ENCODE peak calls at places on chromosomes 16 and 17, in five cellular contexts. I is activated gamma-delta T cell treated with Interleukin-2 at 50 U/mL for 16 hours, P is GM03348, J is ecto neural progenitor cell, O is MCF 10A. H is an unnamed sample.

GRCh38 chr17:27946521-27946920 is 53.4 kb upstream of the LYRM9 start:
- DNase-seq in I (no peak), P (no peak), O (no peak), J (no peak), H (no peak)

GRCh38 chr17:43003542-43004172 is 2.9 kb upstream of the IFI35 start:
- DNase-seq in I (no peak), J (no peak), P (peak; percentile 44), O (peak; percentile 82), H (peak; percentile 57)

GRCh38 chr16:81035975-81036750 is 521 bp downstream of the ATMIN start:
- DNase-seq in I (peak; percentile 33), O (peak; percentile 20), P (peak; percentile 67), J (peak; percentile 65), H (peak; percentile 83)

GRCh38 chr17:36148559-36149295 is 27.7 kb downstream of the TBC1D3B start:
- DNase-seq in O (peak; percentile 72), J (peak; percentile 89), P (peak; percentile 86), I (peak; percentile 64), H (peak; percentile 80)

GRCh38 chr16:86088287-86088686 is 189.3 kb downstream of the IRF8 start:
- DNase-seq in I (no peak), P (no peak), O (no peak), J (no peak), H (no peak)

GRCh38 chr17:41065829-41066624 is at the start of gene KRTAP2-4:
- DNase-seq in I (no peak), J (no peak), O (peak; percentile 41), P (peak; percentile 73), H (no peak)

GRCh38 chr17:17749025-17749772 is 67.9 kb downstream of the RAI1 start:
- DNase-seq in I (no peak), J (no peak), O (no peak), P (no peak), H (peak; percentile 81)

GRCh38 chr16:21084631-21085235 is 65.9 kb downstream of the DNAH3 start:
- DNase-seq in P (no peak), J (no peak), O (no peak), I (no peak), H (no peak)

GRCh38 chr16:22688930-22689329 is 125.0 kb upstream of the HS3ST2 start:
- DNase-seq in J (no peak), P (no peak), O (no peak), I (no peak), H (no peak)

GRCh38 chr16:84650062-84650991 is 2.0 kb downstream of the KLHL36 start:
- DNase-seq in J (no peak), P (peak; percentile 69), O (no peak), I (no peak), H (no peak)

GRCh38 chr16:3065742-3066439 is 451 bp downstream of the IL32 start:
- DNase-seq in I (peak; percentile 31), J (no peak), O (no peak), P (no peak), H (peak; percentile 58)

GRCh38 chr16:35339337-35339736 is 1879.9 kb downstream of the TP53TG3F start:
- DNase-seq in I (no peak), P (no peak), O (no peak), J (no peak), H (no peak)

GRCh38 chr17:82890339-82890730 is 50.5 kb upstream of the ZNF750 start:
- DNase-seq in O (no peak), I (no peak), P (no peak), J (no peak), H (no peak)

GRCh38 chr17:72588961-72589360 is 468.1 kb downstream of the SOX9 start:
- DNase-seq in O (peak; percentile 92), P (no peak), I (no peak), J (no peak), H (no peak)

GRCh38 chr17:78643326-78643725 is 66.1 kb upstream of the DNAH17 start:
- DNase-seq in O (no peak), I (no peak), P (no peak), J (no peak), H (no peak)

GRCh38 chr17:30476726-30477082 is 504 bp upstream of the GOSR1 start:
- DNase-seq in P (peak; percentile 24), O (no peak), I (peak; percentile 4), J (no peak), H (no peak)

GRCh38 chr17:77634710-77635109 is 323.8 kb upstream of the TNRC6C start:
- DNase-seq in J (no peak), P (no peak), I (no peak), O (no peak), H (no peak)

GRCh38 chr16:4909825-4910224 is 27.1 kb downstream of the PPL start:
- DNase-seq in P (no peak), I (no peak), J (no peak), O (peak; percentile 28), H (peak; percentile 51)

GRCh38 chr16:11232302-11232851 is 23.6 kb downstream of the SOCS1 start:
- DNase-seq in P (no peak), J (no peak), I (no peak), O (no peak), H (no peak)

GRCh38 chr16:12559714-12560113 is 244.0 kb downstream of the CPPED1 start:
- DNase-seq in O (no peak), I (no peak), J (no peak), P (peak; percentile 35), H (no peak)

GRCh38 chr17:40176409-40177110 is 710 bp upstream of the RAPGEFL1 start:
- DNase-seq in I (no peak), P (no peak), O (peak; percentile 83), J (no peak), H (peak; percentile 44)

GRCh38 chr16:55815320-55815719 is 17.6 kb downstream of the CES1 start:
- DNase-seq in O (no peak), J (no peak), I (no peak), P (no peak), H (no peak)

GRCh38 chr16:3909791-3910583 is 29.5 kb upstream of the CREBBP start:
- DNase-seq in J (no peak), O (no peak), P (no peak), I (no peak), H (peak; percentile 51)

GRCh38 chr17:45364531-45365390 is 47.9 kb upstream of the MAP3K14 start:
- DNase-seq in O (no peak), J (peak; percentile 66), P (peak; percentile 64), I (no peak), H (peak; percentile 92)

GRCh38 chr17:81143200-81143527 is 22.1 kb upstream of the PVALEF start:
- DNase-seq in P (no peak), J (no peak), I (no peak), O (no peak), H (no peak)

GRCh38 chr17:44960654-44961053 is 7.4 kb downstream of the C1QL1 start:
- DNase-seq in O (peak; percentile 50), J (no peak), I (no peak), P (no peak), H (no peak)

GRCh38 chr17:6701719-6702118 is 11.4 kb downstream of the SLC13A5 start:
- DNase-seq in O (peak; percentile 35), I (no peak), P (peak; percentile 56), J (peak; percentile 85), H (peak; percentile 97)

GRCh38 chr17:16491703-16492612 is at the start of gene LRRC75A:
- DNase-seq in O (peak; percentile 18), I (peak; percentile 38), P (peak; percentile 94), J (peak; percentile 90), H (peak; percentile 96)

GRCh38 chr16:20904507-20905079 is 4.0 kb downstream of the LYRM1 start:
- DNase-seq in P (peak; percentile 24), J (no peak), I (no peak), O (peak; percentile 42), H (no peak)

GRCh38 chr16:52597073-52597771 is 50.3 kb upstream of the TOX3 start:
- DNase-seq in J (no peak), O (peak; percentile 16), P (no peak), I (no peak), H (no peak)

GRCh38 chr16:31428277-31428597 is at the start of gene COX6A2:
- DNase-seq in J (no peak), O (no peak), I (no peak), P (no peak), H (no peak)

GRCh38 chr17:17937450-17937849 is 34.8 kb downstream of the TOM1L2 start:
- DNase-seq in P (no peak), J (no peak), O (no peak), I (no peak), H (no peak)